ENCODE peak calls at places on chromosome 2, in nine cellular contexts. One of them, this sample, is unnamed.

GRCh38 chr2:1824202-1824905 is 80.0 kb upstream of the PXDN start:
- DNase-seq in pancreas: no peak
- DNase-seq in CD8-positive, alpha-beta T cell: no peak
- DNase-seq in colonic mucosa: no peak
- DNase-seq in cardiac muscle cell: peak; percentile 26
- DNase-seq in neuronal stem cell: no peak
- DNase-seq in heart left ventricle: no peak
- DNase-seq in PC-3: peak; percentile 34
- DNase-seq in ascending aorta: peak; percentile 62
- DNase-seq in this sample: no peak

GRCh38 chr2:82539222-82539621 is 1919.9 kb downstream of the SUCLG1 start:
- DNase-seq in pancreas: no peak
- DNase-seq in CD8-positive, alpha-beta T cell: no peak
- DNase-seq in colonic mucosa: no peak
- DNase-seq in cardiac muscle cell: no peak
- DNase-seq in neuronal stem cell: no peak
- DNase-seq in heart left ventricle: no peak
- DNase-seq in PC-3: no peak
- DNase-seq in ascending aorta: no peak
- DNase-seq in this sample: no peak

GRCh38 chr2:198312621-198313483 is 508.5 kb downstream of the PLCL1 start:
- DNase-seq in pancreas: no peak
- DNase-seq in CD8-positive, alpha-beta T cell: no peak
- DNase-seq in colonic mucosa: no peak
- DNase-seq in cardiac muscle cell: no peak
- DNase-seq in neuronal stem cell: no peak
- DNase-seq in heart left ventricle: no peak
- DNase-seq in PC-3: no peak
- DNase-seq in ascending aorta: no peak
- DNase-seq in this sample: no peak

GRCh38 chr2:163247151-163247872 is 408.7 kb upstream of the KCNH7 start:
- DNase-seq in pancreas: no peak
- DNase-seq in CD8-positive, alpha-beta T cell: no peak
- DNase-seq in colonic mucosa: no peak
- DNase-seq in cardiac muscle cell: no peak
- DNase-seq in neuronal stem cell: peak; percentile 90
- DNase-seq in heart left ventricle: no peak
- DNase-seq in PC-3: no peak
- DNase-seq in ascending aorta: no peak
- DNase-seq in this sample: no peak

GRCh38 chr2:203758841-203759691 is 52.6 kb downstream of the CD28 start:
- DNase-seq in pancreas: no peak
- DNase-seq in CD8-positive, alpha-beta T cell: no peak
- DNase-seq in colonic mucosa: no peak
- DNase-seq in cardiac muscle cell: peak; percentile 66
- DNase-seq in neuronal stem cell: no peak
- DNase-seq in heart left ventricle: no peak
- DNase-seq in PC-3: peak; percentile 88
- DNase-seq in ascending aorta: no peak
- DNase-seq in this sample: no peak

GRCh38 chr2:220904015-220904414 is 668.1 kb downstream of the EPHA4 start:
- DNase-seq in pancreas: no peak
- DNase-seq in CD8-positive, alpha-beta T cell: no peak
- DNase-seq in colonic mucosa: no peak
- DNase-seq in cardiac muscle cell: no peak
- DNase-seq in neuronal stem cell: no peak
- DNase-seq in heart left ventricle: no peak
- DNase-seq in PC-3: no peak
- DNase-seq in ascending aorta: no peak
- DNase-seq in this sample: no peak

GRCh38 chr2:188984680-188985079 is 10.5 kb downstream of the COL3A1 start:
- DNase-seq in pancreas: no peak
- DNase-seq in CD8-positive, alpha-beta T cell: no peak
- DNase-seq in colonic mucosa: no peak
- DNase-seq in cardiac muscle cell: peak; percentile 95
- DNase-seq in neuronal stem cell: no peak
- DNase-seq in heart left ventricle: no peak
- DNase-seq in PC-3: peak; percentile 19
- DNase-seq in ascending aorta: no peak
- DNase-seq in this sample: no peak

GRCh38 chr2:30149513-30149912 is 2.7 kb downstream of the YPEL5 start:
- DNase-seq in pancreas: no peak
- DNase-seq in CD8-positive, alpha-beta T cell: no peak
- DNase-seq in colonic mucosa: no peak
- DNase-seq in cardiac muscle cell: peak; percentile 24
- DNase-seq in neuronal stem cell: no peak
- DNase-seq in heart left ventricle: no peak
- DNase-seq in PC-3: peak; percentile 19
- DNase-seq in ascending aorta: no peak
- DNase-seq in this sample: no peak

GRCh38 chr2:58788402-58788801 is 547.3 kb upstream of the FANCL start:
- DNase-seq in pancreas: no peak
- DNase-seq in CD8-positive, alpha-beta T cell: no peak
- DNase-seq in colonic mucosa: no peak
- DNase-seq in cardiac muscle cell: no peak
- DNase-seq in neuronal stem cell: no peak
- DNase-seq in heart left ventricle: no peak
- DNase-seq in PC-3: peak; percentile 14
- DNase-seq in ascending aorta: no peak
- DNase-seq in this sample: no peak

GRCh38 chr2:76415821-76416220 is 705.1 kb upstream of the GCFC2 start:
- DNase-seq in pancreas: no peak
- DNase-seq in CD8-positive, alpha-beta T cell: no peak
- DNase-seq in colonic mucosa: no peak
- DNase-seq in cardiac muscle cell: no peak
- DNase-seq in neuronal stem cell: no peak
- DNase-seq in heart left ventricle: no peak
- DNase-seq in PC-3: no peak
- DNase-seq in ascending aorta: no peak
- DNase-seq in this sample: no peak

GRCh38 chr2:107542314-107542740 is 284.4 kb upstream of the RGPD4 start:
- DNase-seq in pancreas: no peak
- DNase-seq in CD8-positive, alpha-beta T cell: no peak
- DNase-seq in colonic mucosa: no peak
- DNase-seq in cardiac muscle cell: peak; percentile 16
- DNase-seq in neuronal stem cell: no peak
- DNase-seq in heart left ventricle: no peak
- DNase-seq in PC-3: no peak
- DNase-seq in ascending aorta: no peak
- DNase-seq in this sample: no peak

GRCh38 chr2:237262838-237263771 is 150.9 kb downstream of the COL6A3 start:
- DNase-seq in pancreas: no peak
- DNase-seq in CD8-positive, alpha-beta T cell: no peak
- DNase-seq in colonic mucosa: no peak
- DNase-seq in cardiac muscle cell: peak; percentile 88
- DNase-seq in neuronal stem cell: no peak
- DNase-seq in heart left ventricle: no peak
- DNase-seq in PC-3: peak; percentile 80
- DNase-seq in ascending aorta: no peak
- DNase-seq in this sample: no peak

GRCh38 chr2:41068740-41069139 is 616.9 kb upstream of the SLC8A1 start:
- DNase-seq in pancreas: no peak
- DNase-seq in CD8-positive, alpha-beta T cell: no peak
- DNase-seq in colonic mucosa: no peak
- DNase-seq in cardiac muscle cell: no peak
- DNase-seq in neuronal stem cell: no peak
- DNase-seq in heart left ventricle: no peak
- DNase-seq in PC-3: peak; percentile 72
- DNase-seq in ascending aorta: no peak
- DNase-seq in this sample: no peak

GRCh38 chr2:206657087-206657486 is 14.8 kb downstream of the FAM237A start:
- DNase-seq in pancreas: no peak
- DNase-seq in CD8-positive, alpha-beta T cell: no peak
- DNase-seq in colonic mucosa: no peak
- DNase-seq in cardiac muscle cell: no peak
- DNase-seq in neuronal stem cell: no peak
- DNase-seq in heart left ventricle: no peak
- DNase-seq in PC-3: peak; percentile 53
- DNase-seq in ascending aorta: no peak
- DNase-seq in this sample: no peak

GRCh38 chr2:54876764-54877163 is 153.3 kb downstream of the EML6 start:
- DNase-seq in pancreas: no peak
- DNase-seq in CD8-positive, alpha-beta T cell: no peak
- DNase-seq in colonic mucosa: no peak
- DNase-seq in cardiac muscle cell: no peak
- DNase-seq in neuronal stem cell: no peak
- DNase-seq in heart left ventricle: no peak
- DNase-seq in PC-3: peak; percentile 75
- DNase-seq in ascending aorta: no peak
- DNase-seq in this sample: no peak

GRCh38 chr2:66268756-66269155 is 166.2 kb upstream of the MEIS1 start:
- DNase-seq in pancreas: no peak
- DNase-seq in CD8-positive, alpha-beta T cell: no peak
- DNase-seq in colonic mucosa: no peak
- DNase-seq in cardiac muscle cell: no peak
- DNase-seq in neuronal stem cell: no peak
- DNase-seq in heart left ventricle: no peak
- DNase-seq in PC-3: no peak
- DNase-seq in ascending aorta: no peak
- DNase-seq in this sample: no peak
- H3K27me3 ChIP-seq in pancreas: no peaks in the 10 kb centered on the region
- H3K27me3 ChIP-seq in CD8-positive, alpha-beta T cell: no peaks in the 10 kb centered on the region
- H3K27me3 ChIP-seq in colonic mucosa: no peaks in the 10 kb centered on the region
- H3K27me3 ChIP-seq in cardiac muscle cell: no peaks in the 10 kb centered on the region
- H3K27me3 ChIP-seq in neuronal stem cell: no peaks in the 10 kb centered on the region
- H3K27me3 ChIP-seq in heart left ventricle: no peaks in the 10 kb centered on the region
- H3K27me3 ChIP-seq in PC-3: peaks cover 37% of the 10 kb centered on the region
- H3K27me3 ChIP-seq in ascending aorta: no peaks in the 10 kb centered on the region
- H3K27me3 ChIP-seq in this sample: no peaks in the 10 kb centered on the region

GRCh38 chr2:176120369-176121307 is 1.9 kb upstream of the HOXD9 start:
- DNase-seq in pancreas: no peak
- DNase-seq in CD8-positive, alpha-beta T cell: no peak
- DNase-seq in colonic mucosa: no peak
- DNase-seq in cardiac muscle cell: no peak
- DNase-seq in neuronal stem cell: no peak
- DNase-seq in heart left ventricle: no peak
- DNase-seq in PC-3: no peak
- DNase-seq in ascending aorta: no peak
- DNase-seq in this sample: no peak

GRCh38 chr2:176122266-176122632 is 270 bp upstream of the HOXD9 start:
- DNase-seq in pancreas: no peak
- DNase-seq in CD8-positive, alpha-beta T cell: no peak
- DNase-seq in colonic mucosa: no peak
- DNase-seq in cardiac muscle cell: no peak
- DNase-seq in neuronal stem cell: no peak
- DNase-seq in heart left ventricle: no peak
- DNase-seq in PC-3: no peak
- DNase-seq in ascending aorta: no peak
- DNase-seq in this sample: no peak

GRCh38 chr2:176122633-176123482 is at the start of gene HOXD9:
- DNase-seq in pancreas: no peak
- DNase-seq in CD8-positive, alpha-beta T cell: no peak
- DNase-seq in colonic mucosa: peak; percentile 81
- DNase-seq in cardiac muscle cell: no peak
- DNase-seq in neuronal stem cell: no peak
- DNase-seq in heart left ventricle: no peak
- DNase-seq in PC-3: no peak
- DNase-seq in ascending aorta: no peak
- DNase-seq in this sample: no peak

GRCh38 chr2:176123483-176123843 is 944 bp downstream of the HOXD9 start:
- DNase-seq in pancreas: no peak
- DNase-seq in CD8-positive, alpha-beta T cell: no peak
- DNase-seq in colonic mucosa: no peak
- DNase-seq in cardiac muscle cell: no peak
- DNase-seq in neuronal stem cell: no peak
- DNase-seq in heart left ventricle: no peak
- DNase-seq in PC-3: no peak
- DNase-seq in ascending aorta: no peak
- DNase-seq in this sample: no peak

DNA sequence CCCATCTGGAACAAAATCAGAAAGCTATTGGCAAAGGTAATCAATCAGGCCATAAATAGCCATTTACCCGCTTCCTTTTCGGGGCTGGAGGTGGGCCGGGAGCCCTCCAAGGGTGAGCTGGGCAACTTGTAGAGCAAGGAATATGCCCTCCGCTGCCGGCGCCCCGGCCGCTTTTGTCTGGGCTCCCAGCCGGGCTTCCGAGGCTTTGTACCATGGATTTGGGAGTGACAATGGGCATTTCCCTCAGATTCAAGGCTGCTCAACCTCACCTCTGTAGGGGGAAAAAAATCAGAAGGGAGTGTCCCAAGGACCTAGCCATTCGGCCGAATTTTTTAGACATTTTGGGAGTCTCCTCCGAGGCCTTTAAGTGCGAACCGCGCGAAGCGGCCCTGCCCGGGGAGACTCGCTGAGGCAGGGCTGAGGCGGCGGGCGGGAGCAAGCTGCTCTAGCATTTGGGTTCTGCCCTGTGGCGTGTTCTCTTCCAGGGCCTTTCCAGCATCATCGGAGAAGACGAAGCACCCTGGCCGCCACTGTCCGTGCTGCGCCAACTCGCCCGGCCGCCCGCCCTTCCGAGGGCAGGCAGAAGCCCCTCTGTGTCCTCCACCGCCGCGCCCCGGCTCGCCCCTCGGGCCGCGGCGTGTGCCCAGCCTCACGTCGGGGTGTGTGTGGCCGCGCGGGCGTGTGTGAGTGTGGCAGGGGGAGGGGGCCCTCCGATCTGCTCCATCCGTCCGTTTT is 975 bp upstream of the HOXD9 start:
- DNase-seq in pancreas: no peak
- DNase-seq in CD8-positive, alpha-beta T cell: no peak
- DNase-seq in colonic mucosa: no peak
- DNase-seq in cardiac muscle cell: no peak
- DNase-seq in neuronal stem cell: no peak
- DNase-seq in heart left ventricle: no peak
- DNase-seq in PC-3: no peak
- DNase-seq in ascending aorta: no peak
- DNase-seq in this sample: no peak
- H3K27me3 ChIP-seq in pancreas: peaks cover 74% of the 10 kb centered on the region
- H3K27me3 ChIP-seq in CD8-positive, alpha-beta T cell: peaks cover 77% of the 10 kb centered on the region
- H3K27me3 ChIP-seq in colonic mucosa: peaks cover 77% of the 10 kb centered on the region
- H3K27me3 ChIP-seq in cardiac muscle cell: peaks cover 100% of the 10 kb centered on the region
- H3K27me3 ChIP-seq in neuronal stem cell: peaks cover 97% of the 10 kb centered on the region
- H3K27me3 ChIP-seq in heart left ventricle: peaks cover 87% of the 10 kb centered on the region
- H3K27me3 ChIP-seq in PC-3: no peaks in the 10 kb centered on the region
- H3K27me3 ChIP-seq in ascending aorta: peaks cover 26% of the 10 kb centered on the region
- H3K27me3 ChIP-seq in this sample: peaks cover 6% of the 10 kb centered on the region

DNA sequence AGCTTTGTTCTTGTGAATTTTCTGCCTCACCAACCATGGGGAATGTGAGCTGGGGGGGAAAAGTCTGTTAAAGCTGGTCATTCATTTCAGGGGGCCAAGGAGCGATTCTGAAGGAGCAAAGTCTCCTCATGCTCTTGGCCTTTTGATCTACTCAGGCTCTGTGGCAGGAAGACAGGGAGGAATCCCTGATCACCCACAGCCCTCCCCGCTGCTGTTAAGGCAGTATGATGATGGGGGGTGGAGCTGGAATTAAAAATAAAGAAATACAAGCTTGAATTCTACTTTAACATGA is 51.5 kb downstream of the DDX1 start:
- DNase-seq in pancreas: no peak
- DNase-seq in CD8-positive, alpha-beta T cell: no peak
- DNase-seq in colonic mucosa: no peak
- DNase-seq in cardiac muscle cell: no peak
- DNase-seq in neuronal stem cell: peak; percentile 78
- DNase-seq in heart left ventricle: no peak
- DNase-seq in PC-3: no peak
- DNase-seq in ascending aorta: no peak
- DNase-seq in this sample: no peak
- H3K27me3 ChIP-seq in pancreas: no peaks in the 10 kb centered on the region
- H3K27me3 ChIP-seq in CD8-positive, alpha-beta T cell: no peaks in the 10 kb centered on the region
- H3K27me3 ChIP-seq in colonic mucosa: no peaks in the 10 kb centered on the region
- H3K27me3 ChIP-seq in cardiac muscle cell: no peaks in the 10 kb centered on the region
- H3K27me3 ChIP-seq in neuronal stem cell: no peaks in the 10 kb centered on the region
- H3K27me3 ChIP-seq in heart left ventricle: no peaks in the 10 kb centered on the region
- H3K27me3 ChIP-seq in PC-3: peaks cover 4% of the 10 kb centered on the region
- H3K27me3 ChIP-seq in ascending aorta: no peaks in the 10 kb centered on the region
- H3K27me3 ChIP-seq in this sample: peaks cover 4% of the 10 kb centered on the region

GRCh38 chr2:43872151-43872550 is 33.4 kb downstream of the ABCG8 start:
- DNase-seq in pancreas: no peak
- DNase-seq in CD8-positive, alpha-beta T cell: no peak
- DNase-seq in colonic mucosa: no peak
- DNase-seq in cardiac muscle cell: no peak
- DNase-seq in neuronal stem cell: no peak
- DNase-seq in heart left ventricle: no peak
- DNase-seq in PC-3: no peak
- DNase-seq in ascending aorta: no peak
- DNase-seq in this sample: no peak
- H3K27me3 ChIP-seq in pancreas: no peaks in the 10 kb centered on the region
- H3K27me3 ChIP-seq in CD8-positive, alpha-beta T cell: no peaks in the 10 kb centered on the region
- H3K27me3 ChIP-seq in colonic mucosa: no peaks in the 10 kb centered on the region
- H3K27me3 ChIP-seq in cardiac muscle cell: no peaks in the 10 kb centered on the region
- H3K27me3 ChIP-seq in neuronal stem cell: no peaks in the 10 kb centered on the region
- H3K27me3 ChIP-seq in heart left ventricle: no peaks in the 10 kb centered on the region
- H3K27me3 ChIP-seq in PC-3: peaks cover 41% of the 10 kb centered on the region
- H3K27me3 ChIP-seq in ascending aorta: no peaks in the 10 kb centered on the region
- H3K27me3 ChIP-seq in this sample: no peaks in the 10 kb centered on the region